ENCODE peak calls at places on chromosomes 4 and X, in five cellular contexts. K is transverse colon, V is GM12865, N is tibial nerve, E is upper lobe of right lung. I is an unnamed sample.

GRCh38 chrX:100682939-100683338 is 38.9 kb downstream of the SRPX2 start:
- DNase-seq in K (no peak), V (no peak), N (no peak), E (no peak), I (no peak)

GRCh38 chr4:184090571-184090970 is 127.1 kb downstream of the ENPP6 start:
- DNase-seq in K (no peak), V (no peak), N (no peak), E (no peak), I (no peak)

GRCh38 chr4:58981828-58982227 is 1871.6 kb upstream of the IGFBP7 start:
- DNase-seq in K (no peak), V (no peak), N (no peak), E (no peak), I (no peak)

GRCh38 chr4:89482926-89483595 is 175.5 kb upstream of the GPRIN3 start:
- DNase-seq in K (no peak), V (no peak), N (no peak), E (no peak), I (no peak)

GRCh38 chrX:133980406-133980805 is 5.0 kb downstream of the GPC3 start:
- DNase-seq in K (no peak), V (no peak), N (no peak), E (no peak), I (no peak)

GRCh38 chr4:56850910-56851309 is 29.4 kb upstream of the SPINK2 start:
- DNase-seq in K (no peak), V (no peak), N (no peak), E (no peak), I (no peak)

GRCh38 chrX:7908821-7909220 is 18.4 kb downstream of the PNPLA4 start:
- DNase-seq in K (no peak), V (no peak), N (no peak), E (no peak), I (no peak)

GRCh38 chrX:11351375-11352295 is 58.4 kb downstream of the AMELX start:
- DNase-seq in K (peak; percentile 53), V (no peak), N (peak; percentile 16), E (no peak), I (no peak)

GRCh38 chr4:111174331-111174730 is 551.5 kb upstream of the PITX2 start:
- DNase-seq in K (no peak), V (no peak), N (no peak), E (no peak), I (no peak)

GRCh38 chr4:144787365-144788263 is 141.7 kb downstream of the HHIP start:
- DNase-seq in K (no peak), V (peak; percentile 59), N (no peak), E (no peak), I (peak; percentile 41)

GRCh38 chr4:150006197-150006596 is 72.0 kb upstream of the DCLK2 start:
- DNase-seq in K (no peak), V (no peak), N (no peak), E (no peak), I (no peak)

GRCh38 chr4:17664755-17665154 is 50.3 kb downstream of the MED28 start:
- DNase-seq in K (no peak), V (peak; percentile 67), N (no peak), E (no peak), I (peak; percentile 100)

GRCh38 chr4:80240976-80241375 is 25.5 kb upstream of the FGF5 start:
- DNase-seq in K (no peak), V (peak; percentile 19), N (no peak), E (no peak), I (no peak)

GRCh38 chr4:175935016-175935661 is 123.1 kb upstream of the GPM6A start:
- DNase-seq in K (no peak), V (no peak), N (no peak), E (no peak), I (no peak)

GRCh38 chr4:177131736-177132135 is 177.9 kb upstream of the NEIL3 start:
- DNase-seq in K (no peak), V (no peak), N (no peak), E (no peak), I (no peak)

GRCh38 chr4:177442623-177443155 is 452 bp upstream of the AGA start:
- DNase-seq in K (no peak), V (peak; percentile 59), N (peak; percentile 12), E (no peak), I (peak; percentile 54)

GRCh38 chrX:71118985-71119535 is 664 bp downstream of the MED12 start:
- DNase-seq in K (no peak), V (no peak), N (no peak), E (no peak), I (no peak)

GRCh38 chr4:139975830-139976272 is 178.1 kb downstream of the MAML3 start:
- DNase-seq in K (no peak), V (peak; percentile 14), N (peak; percentile 50), E (no peak), I (peak; percentile 64)

GRCh38 chr4:140595065-140595464 is 26.3 kb upstream of the UCP1 start:
- DNase-seq in K (peak; percentile 41), V (peak; percentile 45), N (no peak), E (no peak), I (no peak)

GRCh38 chr4:70577220-70577927 is 14.7 kb upstream of the AMBN start:
- DNase-seq in K (no peak), V (no peak), N (no peak), E (no peak), I (no peak)

GRCh38 chr4:60790608-60791007 is 409.5 kb upstream of the ADGRL3 start:
- DNase-seq in K (no peak), V (no peak), N (no peak), E (no peak), I (no peak)

GRCh38 chr4:3661989-3662388 is 104.2 kb upstream of the ADRA2C start:
- DNase-seq in K (no peak), V (no peak), N (no peak), E (no peak), I (no peak)

GRCh38 chr4:151356510-151356909 is 31.1 kb upstream of the SH3D19 start:
- DNase-seq in K (no peak), V (no peak), N (no peak), E (no peak), I (peak; percentile 1)

GRCh38 chrX:74061879-74062278 is 242.1 kb upstream of the ZCCHC13 start:
- DNase-seq in K (no peak), V (peak; percentile 1), N (no peak), E (no peak), I (no peak)

GRCh38 chr4:116839826-116840225 is 245.6 kb downstream of the TRAM1L1 start:
- DNase-seq in K (no peak), V (no peak), N (no peak), E (no peak), I (peak; percentile 69)

GRCh38 chrX:138946941-138947340 is 235.4 kb upstream of the FGF13 start:
- DNase-seq in K (no peak), V (no peak), N (no peak), E (no peak), I (no peak)

GRCh38 chrX:38800981-38801845 is at the start of gene MID1IP1:
- DNase-seq in K (peak; percentile 92), V (no peak), N (peak; percentile 80), E (peak; percentile 95), I (peak; percentile 86)

GRCh38 chrX:38805294-38806053 is 4.2 kb downstream of the MID1IP1 start:
- DNase-seq in K (peak; percentile 71), V (peak; percentile 70), N (peak; percentile 36), E (peak; percentile 88), I (peak; percentile 93)

GRCh38 chrX:38803609-38804480 is 2.6 kb downstream of the MID1IP1 start:
- DNase-seq in K (peak; percentile 88), V (peak; percentile 84), N (peak; percentile 68), E (peak; percentile 94), I (peak; percentile 90)

GRCh38 chrX:38804481-38805293 is 3.4 kb downstream of the MID1IP1 start:
- DNase-seq in K (peak; percentile 23), V (peak; percentile 38), N (no peak), E (peak; percentile 70), I (peak; percentile 47)

DNA sequence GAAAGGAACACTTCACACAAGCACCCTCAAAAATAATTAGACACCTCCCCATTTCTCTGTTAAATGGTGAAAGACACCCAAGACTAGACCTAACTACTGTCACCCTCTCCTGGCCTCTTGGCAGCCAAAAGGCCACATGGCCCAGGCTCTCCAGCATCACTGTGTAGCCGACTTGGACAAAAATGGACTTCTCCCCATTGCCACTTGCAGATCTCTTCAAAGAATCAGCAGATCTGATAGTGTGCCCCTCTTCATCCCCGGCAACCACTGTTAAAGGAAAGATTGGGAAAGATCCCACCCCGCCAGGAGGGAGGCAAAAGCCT is 2.0 kb downstream of the MID1IP1 start:
- DNase-seq in K (no peak), V (peak; percentile 13), N (no peak), E (no peak), I (no peak)
- H3K4me3 ChIP-seq in K (peak overlapping the region; percentile 81), V (peak overlapping the region; percentile 81), N (peak overlapping the region; percentile 61), E (peak overlapping the region; percentile 67), I (peak overlapping the region; percentile 81)

GRCh38 chrX:105634180-105634579 is 188.2 kb upstream of the NRK start:
- DNase-seq in K (no peak), V (no peak), N (no peak), E (no peak), I (no peak)

GRCh38 chrX:105635794-105636193 is 186.5 kb upstream of the NRK start:
- DNase-seq in K (no peak), V (no peak), N (no peak), E (no peak), I (no peak)

GRCh38 chrX:105636667-105637066 is 185.7 kb upstream of the NRK start:
- DNase-seq in K (no peak), V (no peak), N (no peak), E (no peak), I (no peak)
- H3K4me3 ChIP-seq in K (no peak overlapping the region), V (no peak overlapping the region), N (no peak overlapping the region), E (no peak overlapping the region), I (no peak overlapping the region)

DNA sequence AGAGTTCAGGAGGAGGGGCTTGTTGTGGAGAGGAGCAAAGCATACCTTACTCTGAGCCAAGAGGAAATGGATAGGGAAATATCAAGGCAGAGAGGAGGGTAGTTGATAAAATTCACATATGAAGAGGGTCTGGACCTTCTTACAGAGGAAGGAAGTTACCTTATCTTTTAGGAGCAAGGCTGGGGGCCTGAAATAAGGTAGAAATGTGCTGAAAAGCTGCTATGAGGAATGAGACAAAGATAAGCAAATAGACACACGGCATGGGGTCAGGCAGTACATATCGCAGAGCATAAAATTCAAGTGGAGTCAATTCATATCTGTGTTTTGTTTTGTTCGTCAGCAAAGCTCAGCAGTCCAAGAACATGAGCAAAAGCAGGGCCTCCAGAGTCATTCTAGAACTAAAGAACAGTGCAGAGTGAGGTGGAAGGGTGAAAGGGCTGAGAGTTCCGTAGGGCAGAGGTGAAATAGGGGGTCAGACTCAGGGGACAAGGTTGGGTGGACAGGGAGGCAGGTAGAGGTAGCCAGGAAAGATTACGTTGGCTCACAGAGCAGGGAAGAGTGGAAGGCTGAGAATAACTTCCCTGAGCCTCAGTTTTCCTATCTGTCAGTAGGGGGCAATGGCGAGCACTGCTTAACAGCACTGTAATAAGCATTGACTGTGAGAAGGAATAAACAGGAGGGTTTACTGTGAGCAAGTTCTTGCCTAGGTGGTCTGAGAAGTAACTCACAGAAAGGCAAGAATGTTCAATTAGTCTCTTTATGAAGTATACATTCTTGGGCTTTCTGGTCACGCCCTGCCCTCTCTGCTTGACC is 9.2 kb downstream of the VSIG4 start:
- DNase-seq in K (peak; percentile 25), V (peak; percentile 62), N (no peak), E (no peak), I (peak; percentile 72)
- H3K4me3 ChIP-seq in K (no peak overlapping the region), V (no peak overlapping the region), N (no peak overlapping the region), E (no peak overlapping the region), I (no peak overlapping the region)

DNA sequence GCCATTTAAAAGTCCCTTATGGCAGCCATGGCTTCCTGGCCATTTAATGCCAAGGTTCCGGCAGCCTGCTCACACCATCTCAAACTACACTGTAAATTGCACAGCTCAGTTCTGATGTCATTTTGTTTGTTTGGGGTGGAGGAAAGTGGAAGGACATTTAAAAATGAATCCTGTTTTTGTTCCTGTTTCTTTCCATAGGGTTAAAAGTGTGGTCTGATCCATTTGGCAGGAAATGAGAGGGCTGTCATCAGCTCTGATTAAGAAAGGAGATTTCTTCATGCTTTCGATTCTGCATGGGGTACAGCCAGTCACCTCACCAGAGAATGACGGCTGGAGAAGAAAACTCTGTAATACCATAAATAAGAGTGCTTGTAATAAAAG is 14.9 kb downstream of the SMIM20 start:
- DNase-seq in K (no peak), V (no peak), N (no peak), E (no peak), I (no peak)
- H3K4me3 ChIP-seq in K (no peak overlapping the region), V (no peak overlapping the region), N (no peak overlapping the region), E (peak overlapping the region; percentile 9), I (no peak overlapping the region)